ENCODE peak calls at places on chromosomes 7 and 10, in nine cellular contexts. Z is NT2/D1; A is effector CD4-positive, alpha-beta T cell; M is fibroblast of lung; V is B cell; Y is lower lobe of right lung; I is NCI-H1092 treated with DMSO at 0.1 percent for 48 hours; G is NCI-H1694; N is fibroblast of gingiva. S is an unnamed sample.

GRCh38 chr10:49400365-49400764 is 4.5 kb upstream of the DRGX start:
- DNase-seq in A (no peak), N (no peak), M (no peak), Y (no peak), I (no peak), G (no peak), V (no peak), Z (no peak), S (no peak)

GRCh38 chr10:71393841-71394475 is 2.8 kb upstream of the CDH23 start:
- DNase-seq in N (no peak), G (no peak), Y (no peak), V (no peak), A (no peak), Z (no peak), M (no peak), I (no peak), S (no peak)

GRCh38 chr7:85070967-85071628 is 115.8 kb downstream of the SEMA3D start:
- DNase-seq in Y (no peak), I (no peak), M (peak; percentile 38), V (no peak), G (no peak), A (no peak), Z (no peak), N (no peak), S (peak; percentile 49)

GRCh38 chr10:72375585-72375984 is 20.9 kb upstream of the DNAJB12 start:
- DNase-seq in N (no peak), A (no peak), M (peak; percentile 14), V (no peak), Y (no peak), I (no peak), Z (no peak), G (no peak), S (peak; percentile 12)

GRCh38 chr7:106312099-106312871 is 27.5 kb upstream of the NAMPT start:
- DNase-seq in I (no peak), V (no peak), G (no peak), M (no peak), A (no peak), Z (no peak), Y (no peak), N (no peak), S (no peak)

GRCh38 chr10:69088801-69089501 is 1.0 kb downstream of the SRGN start:
- DNase-seq in Z (no peak), G (no peak), N (peak; percentile 85), V (peak; percentile 63), M (peak; percentile 72), A (peak; percentile 34), I (no peak), Y (no peak), S (no peak)

GRCh38 chr7:42095791-42096190 is 141.2 kb downstream of the GLI3 start:
- DNase-seq in Y (no peak), V (no peak), M (no peak), Z (no peak), A (no peak), G (no peak), N (no peak), I (no peak), S (no peak)

GRCh38 chr7:140390466-140391190 is 7.7 kb downstream of the SLC37A3 start:
- DNase-seq in Y (no peak), Z (no peak), M (peak; percentile 24), G (no peak), I (no peak), V (peak; percentile 69), A (no peak), N (peak; percentile 34), S (no peak)

GRCh38 chr10:32958992-32959703 is 1.1 kb upstream of the ITGB1 start:
- DNase-seq in A (no peak), G (peak; percentile 16), Y (no peak), N (no peak), M (no peak), Z (no peak), V (no peak), I (peak; percentile 24), S (peak; percentile 25)

GRCh38 chr7:50315739-50316671 is 11.5 kb downstream of the IKZF1 start:
- DNase-seq in M (no peak), V (no peak), N (no peak), G (no peak), Z (no peak), Y (no peak), I (no peak), A (no peak), S (no peak)

GRCh38 chr10:112525215-112525614 is 78.2 kb downstream of the VTI1A start:
- DNase-seq in Y (no peak), Z (no peak), G (no peak), V (no peak), M (no peak), A (no peak), N (no peak), I (no peak), S (no peak)

GRCh38 chr10:132114953-132115520 is 49.3 kb downstream of the JAKMIP3 start:
- DNase-seq in I (no peak), G (no peak), A (no peak), V (no peak), Y (peak; percentile 28), M (no peak), N (no peak), Z (no peak), S (no peak)

GRCh38 chr7:92644406-92645113 is 54.4 kb upstream of the FAM133B start:
- DNase-seq in Y (no peak), I (no peak), V (no peak), A (no peak), G (no peak), N (no peak), Z (no peak), M (peak; percentile 37), S (no peak)

GRCh38 chr7:43838201-43838659 is 31.1 kb downstream of the MRPS24 start:
- DNase-seq in Y (no peak), A (no peak), M (no peak), I (no peak), V (no peak), N (no peak), G (no peak), Z (no peak), S (no peak)

GRCh38 chr10:131207584-131208532 is 103.7 kb downstream of the TCERG1L start:
- DNase-seq in I (no peak), Z (no peak), N (no peak), G (no peak), M (no peak), A (no peak), V (no peak), Y (no peak), S (no peak)

GRCh38 chr10:4150676-4151075 is 365.7 kb upstream of the KLF6 start:
- DNase-seq in Z (no peak), V (no peak), N (no peak), Y (no peak), I (no peak), A (no peak), M (no peak), G (no peak), S (no peak)

GRCh38 chr10:130519791-130520190 is 383.6 kb downstream of the GLRX3 start:
- DNase-seq in N (no peak), I (no peak), Z (no peak), V (no peak), Y (no peak), G (no peak), M (no peak), A (no peak), S (no peak)

GRCh38 chr10:63430091-63430998 is 35.4 kb downstream of the JMJD1C start:
- DNase-seq in V (no peak), N (peak; percentile 52), Y (no peak), Z (no peak), A (no peak), I (no peak), G (no peak), M (peak; percentile 71), S (peak; percentile 63)

GRCh38 chr7:95608344-95609173 is 12.2 kb upstream of the PDK4 start:
- DNase-seq in M (peak; percentile 100), G (no peak), V (peak; percentile 73), I (no peak), N (peak; percentile 99), Y (peak; percentile 94), Z (peak; percentile 47), A (no peak), S (peak; percentile 99)

GRCh38 chr7:7221602-7222038 is 39.3 kb downstream of the C1GALT1 start:
- DNase-seq in N (peak; percentile 83), G (no peak), Y (no peak), I (no peak), A (no peak), Z (no peak), M (peak; percentile 72), V (no peak), S (peak; percentile 74)

S was measured in foreskin fibroblast.